ENCODE peak calls at places on chromosomes 4 and X, in four cellular contexts. S is K562, T is SK-N-SH, N is HepG2. U is an unnamed sample.

GRCh38 chr4:17489123-17489522 is 22.8 kb downstream of the QDPR start:
- DNase-seq in S (no peak), T (no peak), N (no peak), U (no peak)

GRCh38 chrX:19725545-19726102 is 161.8 kb downstream of the SH3KBP1 start:
- DNase-seq in S (no peak), T (no peak), N (no peak), U (no peak)

GRCh38 chr4:38004062-38004461 is 43.9 kb downstream of the PTTG2 start:
- DNase-seq in S (no peak), T (no peak), N (no peak), U (no peak)

GRCh38 chr4:101127176-101127790 is 220.0 kb downstream of the PPP3CA start:
- DNase-seq in S (no peak), T (no peak), N (no peak), U (no peak)

GRCh38 chr4:2339458-2340271 is 77.8 kb upstream of the MXD4 start:
- DNase-seq in S (no peak), T (no peak), N (no peak), U (no peak)

GRCh38 chrX:112654871-112655270 is 24.9 kb downstream of the LHFPL1 start:
- DNase-seq in S (no peak), T (no peak), N (no peak), U (no peak)

GRCh38 chr4:168515222-168516011 is 18.6 kb downstream of the PALLD start:
- DNase-seq in S (no peak), T (no peak), N (no peak), U (no peak)

GRCh38 chrX:24169211-24169610 is 19.7 kb downstream of the ZFX start:
- DNase-seq in S (no peak), T (no peak), N (no peak), U (no peak)

GRCh38 chr4:42865572-42866189 is 26.8 kb upstream of the GRXCR1 start:
- DNase-seq in S (peak), T (peak), N (peak), U (peak)

GRCh38 chr4:157701695-157701994 is 471.2 kb downstream of the GASK1B start:
- DNase-seq in S (no peak), T (no peak), N (no peak), U (no peak)

GRCh38 chr4:100431416-100431815 is 86.4 kb downstream of the EMCN start:
- DNase-seq in S (no peak), T (no peak), N (no peak), U (no peak)

GRCh38 chr4:21469438-21470032 is 479.0 kb downstream of the KCNIP4 start:
- DNase-seq in S (no peak), T (peak), N (peak), U (no peak)

GRCh38 chr4:3871181-3871852 is 105.1 kb downstream of the ADRA2C start:
- DNase-seq in S (peak), T (peak), N (no peak), U (no peak)

GRCh38 chr4:38752393-38752961 is 30.3 kb downstream of the TLR10 start:
- DNase-seq in S (no peak), T (no peak), N (no peak), U (no peak)

GRCh38 chr4:3401436-3402171 is 40.2 kb upstream of the HGFAC start:
- DNase-seq in S (no peak), T (no peak), N (no peak), U (no peak)

GRCh38 chrX:123994730-123995129 is 33.2 kb downstream of the STAG2 start:
- DNase-seq in S (no peak), T (no peak), N (no peak), U (no peak)

GRCh38 chr4:98546910-98547544 is 111.4 kb downstream of the TSPAN5 start:
- DNase-seq in S (no peak), T (no peak), N (no peak), U (no peak)

GRCh38 chrX:50093627-50094026 is 107.2 kb downstream of the AKAP4 start:
- DNase-seq in S (no peak), T (no peak), N (peak), U (no peak)

GRCh38 chr4:53221832-53222480 is 143.9 kb downstream of the SCFD2 start:
- DNase-seq in S (no peak), T (no peak), N (no peak), U (no peak)

GRCh38 chr4:168717852-168718251 is 221.0 kb downstream of the PALLD start:
- DNase-seq in S (no peak), T (no peak), N (no peak), U (no peak)

GRCh38 chr4:104017213-104017612 is 297.4 kb upstream of the TACR3 start:
- DNase-seq in S (no peak), T (no peak), N (no peak), U (no peak)

GRCh38 chr4:125776146-125776545 is 461.4 kb downstream of the FAT4 start:
- DNase-seq in S (no peak), T (no peak), N (no peak), U (no peak)

GRCh38 chrX:26071618-26072017 is 66.5 kb upstream of the MAGEB18 start:
- DNase-seq in S (no peak), T (no peak), N (no peak), U (no peak)

GRCh38 chrX:21881881-21882574 is 26.2 kb downstream of the YY2 start:
- DNase-seq in S (no peak), T (no peak), N (no peak), U (no peak)

GRCh38 chrX:129606918-129607317 is 47.8 kb downstream of the APLN start:
- DNase-seq in S (peak), T (peak), N (peak), U (peak)

GRCh38 chr4:68180858-68181531 is 51.3 kb upstream of the TMPRSS11F start:
- DNase-seq in S (no peak), T (no peak), N (no peak), U (no peak)

GRCh38 chr4:4260185-4260751 is 12.2 kb upstream of the TMEM128 start:
- DNase-seq in S (no peak), T (peak), N (peak), U (peak)

GRCh38 chr4:107318078-107318477 is 282.0 kb upstream of the DKK2 start:
- DNase-seq in S (no peak), T (no peak), N (no peak), U (no peak)

GRCh38 chr4:139469869-139470268 is 15.9 kb downstream of the RAB33B start:
- DNase-seq in S (no peak), T (no peak), N (no peak), U (no peak)

GRCh38 chr4:77142642-77143020 is 14.4 kb upstream of the CCNG2 start:
- DNase-seq in S (no peak), T (no peak), N (no peak), U (no peak)

GRCh38 chr4:151173751-151174325 is 74.4 kb downstream of the RPS3A start:
- DNase-seq in S (no peak), T (no peak), N (no peak), U (no peak)

GRCh38 chr4:84503495-84504437 is 4.7 kb upstream of the NKX6-1 start:
- DNase-seq in S (peak), T (peak), N (peak), U (peak)

GRCh38 chrX:70509078-70509477 is 64.4 kb downstream of the DLG3 start:
- DNase-seq in S (no peak), T (no peak), N (no peak), U (no peak)

GRCh38 chrX:70505451-70505841 is 60.8 kb downstream of the DLG3 start:
- DNase-seq in S (no peak), T (no peak), N (no peak), U (no peak)

GRCh38 chrX:70504772-70505450 is 60.3 kb downstream of the DLG3 start:
- DNase-seq in S (no peak), T (no peak), N (no peak), U (no peak)

GRCh38 chrX:70508296-70508911 is 63.8 kb downstream of the DLG3 start:
- DNase-seq in S (no peak), T (no peak), N (peak), U (no peak)
- TF ChIP-seq ELF1 in S (no peak), T (no peak), N (no peak), U (no peak)

DNA sequence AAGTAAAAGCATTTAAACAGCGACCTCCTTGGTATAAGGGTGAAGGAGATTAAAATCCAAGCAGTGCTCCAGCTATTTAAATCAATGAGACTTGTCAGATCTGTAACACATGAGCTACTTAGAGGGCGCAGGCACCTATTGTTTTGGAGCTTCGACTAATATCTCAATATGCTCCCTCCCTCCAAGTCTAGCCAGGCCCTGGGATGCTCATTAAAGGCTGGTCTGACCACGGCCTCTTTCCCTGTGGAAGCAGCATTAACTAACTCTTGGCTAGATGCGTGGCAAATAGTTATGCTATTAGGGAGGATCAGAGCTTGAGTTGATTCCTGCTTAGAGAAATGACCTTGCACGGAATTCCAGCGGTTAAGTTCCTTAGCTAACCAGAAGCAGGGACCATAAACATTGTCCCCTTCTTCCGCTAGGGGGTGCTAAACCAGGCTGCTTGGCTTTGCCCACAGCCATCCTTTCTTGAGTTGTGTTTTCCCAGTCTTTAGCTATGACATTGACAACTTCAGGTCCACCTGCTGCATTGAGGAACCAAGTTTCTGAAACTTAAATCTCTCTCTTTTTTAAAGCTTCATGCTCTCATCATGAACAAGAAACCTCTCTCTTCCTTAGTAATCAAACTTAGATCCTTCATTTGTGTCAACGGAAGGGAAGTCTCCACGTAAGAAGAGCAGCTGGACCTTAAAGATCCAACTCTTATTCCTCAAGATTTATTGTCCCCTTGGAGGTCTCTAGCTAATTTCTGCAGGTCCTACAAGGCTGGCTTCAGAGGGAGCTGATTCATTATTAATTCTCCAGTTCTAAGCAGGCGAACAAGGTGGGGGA is 80.7 kb upstream of the IGFBP7 start:
- DNase-seq in S (peak), T (peak), N (peak), U (peak)
- TF ChIP-seq ELF1 in S (no peak), T (no peak), N (no peak), U (no peak)

GRCh38 chr4:186622788-186623464 is 67.6 kb upstream of the MTNR1A start:
- DNase-seq in S (no peak), T (no peak), N (no peak), U (no peak)

GRCh38 chr4:186621959-186622553 is 66.7 kb upstream of the MTNR1A start:
- DNase-seq in S (no peak), T (no peak), N (no peak), U (no peak)

GRCh38 chr4:186623546-186623945 is 68.2 kb upstream of the MTNR1A start:
- DNase-seq in S (no peak), T (no peak), N (no peak), U (no peak)

DNA sequence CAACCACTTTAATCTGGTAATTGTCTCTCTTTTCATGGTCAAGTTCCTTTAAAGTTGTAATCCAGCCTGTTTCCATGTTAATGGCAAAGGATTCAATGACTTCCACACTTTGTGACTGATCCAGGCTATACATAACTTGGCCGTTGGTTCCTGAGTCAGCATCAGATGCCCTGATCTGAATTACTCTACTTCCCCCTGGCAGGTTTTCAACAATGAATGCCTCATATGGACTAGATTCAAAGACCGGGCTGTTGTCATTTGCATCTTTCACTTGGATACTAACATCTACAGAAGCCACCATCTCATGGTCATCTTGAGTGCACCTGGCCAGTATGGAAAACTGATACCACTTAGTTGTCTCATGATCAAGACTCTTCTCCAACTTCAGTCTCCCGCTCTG is 62.6 kb upstream of the MTNR1A start:
- DNase-seq in S (no peak), T (no peak), N (no peak), U (no peak)
- TF ChIP-seq ELF1 in S (no peak), T (no peak), N (no peak), U (no peak)

DNA sequence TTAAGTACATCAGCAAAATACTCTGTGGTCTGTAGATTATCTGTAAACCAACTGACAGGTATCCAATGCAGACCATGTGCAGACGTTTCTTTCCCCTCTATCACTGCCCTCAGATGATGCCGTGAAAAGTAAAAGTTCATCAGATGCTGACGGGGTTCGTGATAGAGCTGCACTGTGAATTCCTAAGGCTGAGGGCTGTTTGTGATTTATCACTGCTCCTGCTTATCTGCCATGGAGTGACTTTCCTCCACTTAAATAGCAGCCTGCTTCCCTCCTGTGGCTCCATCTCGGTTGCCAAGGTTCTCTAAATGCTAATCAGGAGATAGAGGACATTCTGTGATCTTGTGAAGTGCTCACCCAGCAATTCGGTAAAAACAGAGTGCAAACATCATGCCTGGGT is 89.3 kb upstream of the SRD5A3 start:
- DNase-seq in S (no peak), T (peak), N (no peak), U (no peak)
- TF ChIP-seq ELF1 in S (no peak), T (no peak), N (no peak), U (no peak)

DNA sequence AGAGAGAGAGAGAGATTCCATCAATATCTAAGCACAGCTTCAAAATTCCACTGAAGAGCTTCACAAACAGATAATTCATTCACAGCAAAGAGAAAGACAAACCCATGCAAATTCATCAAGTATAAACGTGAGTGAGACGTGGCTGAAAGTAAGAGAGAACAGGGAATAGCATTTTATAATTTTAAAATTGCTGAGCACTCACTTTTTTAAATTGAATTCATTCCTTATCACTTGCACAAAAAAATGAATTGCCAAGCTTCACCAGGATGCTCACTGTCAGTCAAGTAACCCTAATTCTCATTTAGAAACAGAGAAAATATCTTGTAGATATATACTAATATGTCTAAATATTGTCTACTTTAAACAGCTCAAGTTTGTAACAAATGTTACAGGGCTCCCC is 40.5 kb downstream of the BMP3 start:
- DNase-seq in S (no peak), T (no peak), N (no peak), U (no peak)
- TF ChIP-seq ELF1 in S (no peak), T (no peak), N (no peak), U (no peak)

GRCh38 chr4:138103597-138104461 is 138.3 kb downstream of the SLC7A11 start:
- DNase-seq in S (no peak), T (no peak), N (peak), U (no peak)

GRCh38 chr4:138107023-138107422 is 135.1 kb downstream of the SLC7A11 start:
- DNase-seq in S (no peak), T (no peak), N (no peak), U (no peak)

GRCh38 chr4:138099385-138099784 is 142.8 kb downstream of the SLC7A11 start:
- DNase-seq in S (no peak), T (no peak), N (no peak), U (no peak)

DNA sequence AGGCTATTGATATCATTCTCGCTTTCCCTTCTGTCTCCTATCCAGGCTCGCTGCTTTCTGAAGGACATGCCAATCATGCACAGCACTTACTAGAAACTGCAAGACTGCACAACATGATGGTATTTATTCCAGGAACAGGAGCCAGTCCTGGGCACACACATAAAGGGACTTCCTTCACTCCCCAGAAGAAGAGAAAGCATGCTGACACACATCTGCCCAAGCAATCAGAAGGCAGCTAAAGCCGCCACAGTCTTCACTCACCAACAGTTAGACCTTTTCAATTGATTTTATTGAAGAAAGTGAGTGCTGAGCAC is 137.7 kb downstream of the SLC7A11 start:
- DNase-seq in S (no peak), T (no peak), N (no peak), U (no peak)
- TF ChIP-seq ELF1 in S (no peak), T (no peak), N (no peak), U (no peak)

U was measured in HCT116.